ENCODE peak calls at places on chromosome 12, in four cellular contexts. T is testis, C is SK-N-SH, X is adipocyte. B is an unnamed sample. For H3K27me3, the result is how much of the 10 kb centered on the place peaks cover.

GRCh38 chr12:388012-388411 is 1.1 kb downstream of the KDM5A start:
- DNase-seq in T (no peak), C (no peak), X (peak), B (no peak)

GRCh38 chr12:121494093-121494787 is 86.6 kb downstream of the KDM2B start:
- DNase-seq in T (peak), C (peak), X (peak), B (peak)

GRCh38 chr12:122090759-122091535 is 12.4 kb downstream of the MLXIP start:
- DNase-seq in T (peak), C (no peak), X (no peak), B (no peak)

GRCh38 chr12:113071427-113072112 is 15.0 kb downstream of the DTX1 start:
- DNase-seq in T (peak), C (no peak), X (no peak), B (no peak)

GRCh38 chr12:130795906-130796305 is 43.1 kb downstream of the STX2 start:
- DNase-seq in T (no peak), C (no peak), X (no peak), B (no peak)

GRCh38 chr12:64946132-64946829 is 121.8 kb downstream of the TBC1D30 start:
- DNase-seq in T (peak), C (peak), X (no peak), B (peak)

GRCh38 chr12:2779281-2779680 is 15.5 kb upstream of the FKBP4 start:
- DNase-seq in T (no peak), C (no peak), X (no peak), B (no peak)

GRCh38 chr12:94025730-94026129 is 122.6 kb upstream of the PLXNC1 start:
- DNase-seq in T (peak), C (no peak), X (peak), B (no peak)

GRCh38 chr12:68998036-68998435 is 65.1 kb upstream of the CPM start:
- DNase-seq in T (no peak), C (no peak), X (no peak), B (no peak)

GRCh38 chr12:111597731-111598636 is 1.1 kb downstream of the ATXN2 start:
- DNase-seq in T (peak), C (peak), X (peak), B (peak)

GRCh38 chr12:19185262-19185929 is 55.9 kb downstream of the PLEKHA5 start:
- DNase-seq in T (no peak), C (no peak), X (no peak), B (no peak)

GRCh38 chr12:70190252-70191010 is 52.8 kb upstream of the CNOT2 start:
- DNase-seq in T (no peak), C (no peak), X (peak), B (peak)

GRCh38 chr12:90978117-90978770 is 23.3 kb upstream of the CCER1 start:
- DNase-seq in T (no peak), C (peak), X (peak), B (no peak)

GRCh38 chr12:117408161-117408791 is 46.9 kb upstream of the NOS1 start:
- DNase-seq in T (peak), C (peak), X (peak), B (peak)

GRCh38 chr12:67811437-67812361 is 163.2 kb downstream of the DYRK2 start:
- DNase-seq in T (no peak), C (no peak), X (no peak), B (peak)

GRCh38 chr12:25151476-25151875 is 43.5 kb downstream of the DNAI7 start:
- DNase-seq in T (no peak), C (peak), X (peak), B (peak)

GRCh38 chr12:122947352-122947792 is 18.9 kb downstream of the ABCB9 start:
- DNase-seq in T (no peak), C (no peak), X (no peak), B (no peak)

GRCh38 chr12:51823875-51824565 is 24.5 kb downstream of the FIGNL2 start:
- DNase-seq in T (peak), C (peak), X (peak), B (no peak)

GRCh38 chr12:2756756-2757155 is 38.0 kb upstream of the FKBP4 start:
- DNase-seq in T (no peak), C (no peak), X (no peak), B (no peak)

GRCh38 chr12:92138144-92138543 is 7.5 kb downstream of the BTG1 start:
- DNase-seq in T (no peak), C (no peak), X (peak), B (no peak)

GRCh38 chr12:52156310-52156709 is 35.5 kb downstream of the KRT80 start:
- DNase-seq in T (no peak), C (no peak), X (no peak), B (no peak)

GRCh38 chr12:5965950-5966383 is 20.9 kb upstream of the ANO2 start:
- DNase-seq in T (peak), C (peak), X (peak), B (peak)

GRCh38 chr12:71240941-71241340 is 83.1 kb upstream of the TSPAN8 start:
- DNase-seq in T (no peak), C (no peak), X (no peak), B (no peak)

GRCh38 chr12:124381454-124382207 is 86.7 kb downstream of the RFLNA start:
- DNase-seq in T (peak), C (no peak), X (peak), B (no peak)

GRCh38 chr12:117439531-117440001 is 78.1 kb upstream of the NOS1 start:
- DNase-seq in T (no peak), C (peak), X (no peak), B (no peak)

GRCh38 chr12:63820427-63820826 is 24.1 kb upstream of the SRGAP1 start:
- DNase-seq in T (no peak), C (no peak), X (no peak), B (no peak)

DNA sequence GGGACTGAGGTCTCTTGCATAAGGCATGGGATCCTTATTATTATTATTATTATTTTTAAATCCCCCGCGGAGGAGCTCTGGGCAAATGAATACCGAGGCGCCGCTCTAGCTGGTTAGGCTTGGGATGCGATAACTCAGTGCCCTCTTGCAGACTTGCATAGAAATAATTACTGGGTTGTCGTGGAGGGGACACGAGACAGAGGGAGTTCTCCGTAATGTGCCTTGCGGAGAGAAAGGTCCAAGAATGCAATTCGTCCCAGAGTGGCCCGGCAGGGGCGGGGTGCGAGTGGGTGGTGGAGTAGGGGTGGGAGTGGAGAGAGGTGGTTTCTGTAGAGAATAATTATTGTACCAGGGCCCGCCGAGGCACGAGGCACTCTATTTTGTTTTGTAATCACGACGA is 2.5 kb upstream of the TBX5 start:
- DNase-seq in T (no peak), C (no peak), X (no peak), B (no peak)
- H3K27me3 ChIP-seq in T (under half), C (half or more), X (under half), B (under half)

GRCh38 chr12:48996794-48997718 is 2.1 kb downstream of the DDN start:
- DNase-seq in T (peak), C (peak), X (peak), B (no peak)
- H3K4me3 ChIP-seq in T (peak), C (peak), X (peak), B (no peak)

GRCh38 chr12:34333337-34333736 is 311.0 kb downstream of the ALG10 start:
- DNase-seq in T (no peak), C (no peak), X (no peak), B (no peak)

DNA sequence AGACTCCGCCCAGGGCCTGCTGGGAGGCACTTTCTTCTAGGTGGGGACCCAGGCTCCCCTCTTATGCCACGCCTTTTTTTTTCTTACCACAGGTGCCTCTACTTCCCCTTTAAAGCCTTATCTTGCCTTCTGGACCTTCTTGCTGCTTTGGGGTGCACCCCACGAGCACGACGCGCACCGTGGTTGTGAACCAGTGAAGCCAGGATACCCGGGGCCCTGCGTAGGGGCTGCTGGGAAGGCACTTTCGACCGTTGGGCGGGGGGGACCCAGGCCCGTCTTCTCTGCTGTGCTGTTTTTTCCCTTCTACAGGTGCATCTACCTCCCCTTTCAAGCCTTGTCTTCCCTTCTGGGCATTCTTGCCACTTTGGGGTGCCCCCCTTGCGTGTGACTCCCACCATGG is 305.4 kb downstream of the ALG10 start:
- DNase-seq in T (no peak), C (no peak), X (no peak), B (no peak)
- H3K27me3 ChIP-seq in T (under half), C (half or more), X (under half), B (under half)

GRCh38 chr12:46661161-46661845 is 164.5 kb downstream of the SLC38A4 start:
- DNase-seq in T (peak), C (peak), X (peak), B (peak)

GRCh38 chr12:46660719-46661118 is 165.1 kb downstream of the SLC38A4 start:
- DNase-seq in T (no peak), C (no peak), X (peak), B (no peak)

GRCh38 chr12:46667547-46667946 is 158.2 kb downstream of the SLC38A4 start:
- DNase-seq in T (no peak), C (no peak), X (no peak), B (no peak)

GRCh38 chr12:46663297-46663696 is 162.5 kb downstream of the SLC38A4 start:
- DNase-seq in T (no peak), C (no peak), X (no peak), B (no peak)

DNA sequence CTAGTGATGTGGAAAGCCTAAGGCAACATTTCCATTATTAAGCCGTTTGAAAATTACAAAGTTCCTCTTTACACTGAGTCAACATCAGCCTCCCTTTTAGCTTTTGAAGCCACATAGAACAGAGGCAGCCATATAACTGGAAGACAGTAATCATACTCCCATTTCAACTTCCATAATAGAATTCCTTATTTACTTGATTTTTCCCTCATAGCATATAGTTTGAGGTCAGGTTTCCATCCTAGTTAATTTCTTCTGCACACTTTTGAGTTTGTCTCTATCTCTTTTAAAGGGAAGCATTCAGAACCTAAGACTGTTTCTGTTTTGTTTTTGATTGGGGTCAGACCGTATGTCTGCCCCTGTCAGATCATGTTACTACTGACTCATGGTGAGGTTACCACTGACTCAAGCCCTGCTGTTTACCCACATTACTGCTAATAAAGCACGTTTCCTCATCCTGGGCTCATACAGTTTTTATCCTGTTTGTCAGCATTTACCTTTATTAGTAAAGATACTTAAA is 161.0 kb downstream of the SLC38A4 start:
- DNase-seq in T (no peak), C (no peak), X (peak), B (peak)
- H3K4me3 ChIP-seq in T (no peak), C (no peak), X (peak), B (no peak)

B was measured in MG63.